ENCODE peak calls at places on chromosomes 11 and 22, in six cellular contexts. One of them, this sample, is unnamed.

GRCh38 chr11:115506909-115507649 is 2.9 kb upstream of the CADM1 start:
- DNase-seq in NCI-H460: no peak
- DNase-seq in stimulated activated CD4-positive, alpha-beta T cell treated with anti-CD3 and anti-CD28 coated beads, Interleukin-12 subunit alpha, Interleukin-12 subunit beta, amount 100 ng/mL, for 48 hours: no peak
- DNase-seq in astrocyte of the spinal cord: no peak
- DNase-seq in GM23248: no peak
- DNase-seq in hypothalamus: no peak
- DNase-seq in this sample: no peak

GRCh38 chr22:33438273-33438672 is 380.1 kb upstream of the SYN3 start:
- DNase-seq in NCI-H460: peak
- DNase-seq in stimulated activated CD4-positive, alpha-beta T cell treated with anti-CD3 and anti-CD28 coated beads, Interleukin-12 subunit alpha, Interleukin-12 subunit beta, amount 100 ng/mL, for 48 hours: no peak
- DNase-seq in astrocyte of the spinal cord: peak
- DNase-seq in GM23248: peak
- DNase-seq in hypothalamus: no peak
- DNase-seq in this sample: peak

GRCh38 chr11:114159320-114159719 is 99.8 kb downstream of the ZBTB16 start:
- DNase-seq in NCI-H460: no peak
- DNase-seq in stimulated activated CD4-positive, alpha-beta T cell treated with anti-CD3 and anti-CD28 coated beads, Interleukin-12 subunit alpha, Interleukin-12 subunit beta, amount 100 ng/mL, for 48 hours: no peak
- DNase-seq in astrocyte of the spinal cord: no peak
- DNase-seq in GM23248: no peak
- DNase-seq in hypothalamus: no peak
- DNase-seq in this sample: no peak

GRCh38 chr11:111624602-111625001 is 22.4 kb downstream of the SIK2 start:
- DNase-seq in NCI-H460: no peak
- DNase-seq in stimulated activated CD4-positive, alpha-beta T cell treated with anti-CD3 and anti-CD28 coated beads, Interleukin-12 subunit alpha, Interleukin-12 subunit beta, amount 100 ng/mL, for 48 hours: no peak
- DNase-seq in astrocyte of the spinal cord: no peak
- DNase-seq in GM23248: no peak
- DNase-seq in hypothalamus: no peak
- DNase-seq in this sample: no peak

GRCh38 chr11:111376453-111376871 is 2.6 kb downstream of the POU2AF1 start:
- DNase-seq in NCI-H460: no peak
- DNase-seq in stimulated activated CD4-positive, alpha-beta T cell treated with anti-CD3 and anti-CD28 coated beads, Interleukin-12 subunit alpha, Interleukin-12 subunit beta, amount 100 ng/mL, for 48 hours: peak
- DNase-seq in astrocyte of the spinal cord: no peak
- DNase-seq in GM23248: no peak
- DNase-seq in hypothalamus: no peak
- DNase-seq in this sample: no peak

GRCh38 chr11:2517386-2518064 is 72.7 kb downstream of the KCNQ1 start:
- DNase-seq in NCI-H460: no peak
- DNase-seq in stimulated activated CD4-positive, alpha-beta T cell treated with anti-CD3 and anti-CD28 coated beads, Interleukin-12 subunit alpha, Interleukin-12 subunit beta, amount 100 ng/mL, for 48 hours: no peak
- DNase-seq in astrocyte of the spinal cord: no peak
- DNase-seq in GM23248: no peak
- DNase-seq in hypothalamus: no peak
- DNase-seq in this sample: no peak

GRCh38 chr22:49203863-49204598 is 623.6 kb downstream of the BRD1 start:
- DNase-seq in NCI-H460: no peak
- DNase-seq in stimulated activated CD4-positive, alpha-beta T cell treated with anti-CD3 and anti-CD28 coated beads, Interleukin-12 subunit alpha, Interleukin-12 subunit beta, amount 100 ng/mL, for 48 hours: no peak
- DNase-seq in astrocyte of the spinal cord: no peak
- DNase-seq in GM23248: no peak
- DNase-seq in hypothalamus: no peak
- DNase-seq in this sample: no peak

GRCh38 chr22:30763815-30764686 is 69.4 kb downstream of the OSBP2 start:
- DNase-seq in NCI-H460: peak
- DNase-seq in stimulated activated CD4-positive, alpha-beta T cell treated with anti-CD3 and anti-CD28 coated beads, Interleukin-12 subunit alpha, Interleukin-12 subunit beta, amount 100 ng/mL, for 48 hours: peak
- DNase-seq in astrocyte of the spinal cord: peak
- DNase-seq in GM23248: peak
- DNase-seq in hypothalamus: peak
- DNase-seq in this sample: peak

GRCh38 chr11:97890466-97890865 is 1130.3 kb upstream of the CNTN5 start:
- DNase-seq in NCI-H460: no peak
- DNase-seq in stimulated activated CD4-positive, alpha-beta T cell treated with anti-CD3 and anti-CD28 coated beads, Interleukin-12 subunit alpha, Interleukin-12 subunit beta, amount 100 ng/mL, for 48 hours: no peak
- DNase-seq in astrocyte of the spinal cord: no peak
- DNase-seq in GM23248: no peak
- DNase-seq in hypothalamus: no peak
- DNase-seq in this sample: no peak

GRCh38 chr22:32531955-32532818 is 57.6 kb downstream of the FBXO7 start:
- DNase-seq in NCI-H460: no peak
- DNase-seq in stimulated activated CD4-positive, alpha-beta T cell treated with anti-CD3 and anti-CD28 coated beads, Interleukin-12 subunit alpha, Interleukin-12 subunit beta, amount 100 ng/mL, for 48 hours: no peak
- DNase-seq in astrocyte of the spinal cord: peak
- DNase-seq in GM23248: peak
- DNase-seq in hypothalamus: no peak
- DNase-seq in this sample: peak

GRCh38 chr22:23754220-23754919 is at the start of gene VPREB3:
- DNase-seq in NCI-H460: no peak
- DNase-seq in stimulated activated CD4-positive, alpha-beta T cell treated with anti-CD3 and anti-CD28 coated beads, Interleukin-12 subunit alpha, Interleukin-12 subunit beta, amount 100 ng/mL, for 48 hours: no peak
- DNase-seq in astrocyte of the spinal cord: no peak
- DNase-seq in GM23248: no peak
- DNase-seq in hypothalamus: no peak
- DNase-seq in this sample: no peak

GRCh38 chr11:123407124-123407995 is 22.7 kb upstream of the GRAMD1B start:
- DNase-seq in NCI-H460: peak
- DNase-seq in stimulated activated CD4-positive, alpha-beta T cell treated with anti-CD3 and anti-CD28 coated beads, Interleukin-12 subunit alpha, Interleukin-12 subunit beta, amount 100 ng/mL, for 48 hours: peak
- DNase-seq in astrocyte of the spinal cord: peak
- DNase-seq in GM23248: peak
- DNase-seq in hypothalamus: peak
- DNase-seq in this sample: peak